ENCODE peak calls at places on chromosomes 11 and 22, in seven cellular contexts. R is NCI-H345; N is EL; K is PC-9; V is nephron progenitor cell; B is stimulated activated CD8-positive, alpha-beta memory T cell treated with anti-CD3 and anti-CD28 coated beads, Interleukin-12 subunit alpha, Interleukin-12 subunit beta, amount 100 ng/mL, for 1 hour; F is substantia nigra. T is an unnamed sample.
A peak's percentile ranks its signal among the peaks of the same experiment; 100 is the strongest.

GRCh38 chr11:7513210-7514098 is at the start of gene PPFIBP2:
- DNase-seq in K (peak; percentile 70), V (peak; percentile 87), N (peak; percentile 75), R (peak; percentile 81), B (peak; percentile 71), F (peak; percentile 80), T (peak; percentile 37)

GRCh38 chr11:118305726-118306125 is 1.2 kb downstream of the CD3E start:
- DNase-seq in N (no peak), V (no peak), B (no peak), R (no peak), F (no peak), K (no peak), T (peak; percentile 94)

GRCh38 chr11:56817661-56818060 is 69.2 kb upstream of the OR9G4 start:
- DNase-seq in N (no peak), R (no peak), V (no peak), B (no peak), F (no peak), K (no peak), T (peak; percentile 58)

GRCh38 chr22:43090130-43090789 is 1.1 kb upstream of the TTLL1 start:
- DNase-seq in V (no peak), K (peak; percentile 52), B (no peak), F (no peak), N (peak; percentile 87), R (peak; percentile 63), T (peak; percentile 78)

GRCh38 chr22:27185903-27186302 is 528.5 kb downstream of the MIAT start:
- DNase-seq in N (no peak), V (no peak), K (no peak), B (no peak), F (no peak), R (no peak), T (no peak)

GRCh38 chr11:130528301-130528651 is 79.8 kb downstream of the ADAMTS15 start:
- DNase-seq in N (peak; percentile 51), V (no peak), B (no peak), F (no peak), K (peak; percentile 38), R (no peak), T (no peak)

GRCh38 chr11:68542617-68543016 is 82.1 kb downstream of the PPP6R3 start:
- DNase-seq in N (peak; percentile 90), F (no peak), V (no peak), R (no peak), B (no peak), K (peak; percentile 16), T (no peak)

GRCh38 chr11:35515224-35515623 is 10.2 kb downstream of the PAMR1 start:
- DNase-seq in V (no peak), R (no peak), N (peak; percentile 87), K (no peak), F (no peak), B (no peak), T (no peak)

GRCh38 chr11:109696191-109696897 is 274.4 kb downstream of the C11orf87 start:
- DNase-seq in R (no peak), N (peak; percentile 76), K (no peak), B (no peak), V (no peak), F (no peak), T (no peak)

GRCh38 chr11:123543796-123544195 is 110.6 kb downstream of the SCN3B start:
- DNase-seq in K (peak; percentile 25), B (no peak), V (no peak), F (no peak), N (peak; percentile 81), R (no peak), T (no peak)